ENCODE peak calls at places on chromosomes 2 and 18, in five cellular contexts. E is thoracic aorta, I is left ventricle myocardium inferior, J is neural progenitor cell, R is endodermal cell. Q is an unnamed sample.
A peak's percentile ranks its signal among the peaks of the same experiment; 100 is the strongest.

GRCh38 chr2:602571-603366 is 74.4 kb downstream of the TMEM18 start:
- DNase-seq in E (no peak), I (no peak), J (no peak), R (peak; percentile 37), Q (no peak)

GRCh38 chr2:210584834-210585233 is 28.4 kb downstream of the CPS1 start:
- DNase-seq in E (no peak), I (no peak), J (no peak), R (no peak), Q (no peak)

GRCh38 chr2:9276074-9276473 is 69.5 kb downstream of the ASAP2 start:
- DNase-seq in E (no peak), I (no peak), J (no peak), R (no peak), Q (no peak)

GRCh38 chr2:235766206-235766794 is 272.5 kb downstream of the AGAP1 start:
- DNase-seq in E (peak; percentile 36), I (no peak), J (peak; percentile 78), R (peak; percentile 85), Q (no peak)

GRCh38 chr2:217994776-217995274 is 8.0 kb downstream of the TNS1 start:
- DNase-seq in E (no peak), I (peak; percentile 11), J (no peak), R (no peak), Q (no peak)

GRCh38 chr2:190765386-190766173 is 115.0 kb upstream of the GLS start:
- DNase-seq in E (no peak), I (no peak), J (no peak), R (no peak), Q (no peak)

GRCh38 chr2:218471070-218471469 is 52.1 kb downstream of the VIL1 start:
- DNase-seq in E (no peak), I (no peak), J (no peak), R (no peak), Q (no peak)

GRCh38 chr2:203489531-203489930 is 45.6 kb downstream of the RAPH1 start:
- DNase-seq in E (no peak), I (no peak), J (no peak), R (no peak), Q (no peak)

GRCh38 chr2:159516241-159516758 is 100.0 kb downstream of the BAZ2B start:
- DNase-seq in E (no peak), I (no peak), J (peak; percentile 11), R (peak; percentile 61), Q (no peak)

GRCh38 chr2:45024600-45025291 is 15.5 kb upstream of the SIX2 start:
- DNase-seq in E (peak; percentile 55), I (no peak), J (no peak), R (no peak), Q (no peak)

GRCh38 chr18:75915941-75916640 is 488.6 kb upstream of the SMIM21 start:
- DNase-seq in E (no peak), I (no peak), J (peak; percentile 96), R (peak; percentile 94), Q (no peak)

GRCh38 chr18:48728204-48728833 is 189.5 kb downstream of the CTIF start:
- DNase-seq in E (no peak), I (no peak), J (no peak), R (no peak), Q (no peak)

GRCh38 chr18:6370886-6371635 is 43.6 kb downstream of the L3MBTL4 start:
- DNase-seq in E (no peak), I (no peak), J (no peak), R (no peak), Q (no peak)

GRCh38 chr2:189102735-189103134 is 76.8 kb downstream of the COL5A2 start:
- DNase-seq in E (no peak), I (no peak), J (no peak), R (no peak), Q (no peak)

GRCh38 chr18:48682768-48683167 is 143.9 kb downstream of the CTIF start:
- DNase-seq in E (no peak), I (no peak), J (no peak), R (no peak), Q (no peak)

GRCh38 chr2:144675731-144676130 is 155.8 kb upstream of the ZEB2 start:
- DNase-seq in E (no peak), I (no peak), J (no peak), R (no peak), Q (no peak)

GRCh38 chr2:230982528-230982927 is 13.4 kb upstream of the SPATA3 start:
- DNase-seq in E (no peak), I (no peak), J (no peak), R (no peak), Q (no peak)

GRCh38 chr18:78972385-78972918 is 7.2 kb upstream of the SALL3 start:
- DNase-seq in E (no peak), I (no peak), J (no peak), R (no peak), Q (no peak)

GRCh38 chr18:48656582-48656981 is 117.8 kb downstream of the CTIF start:
- DNase-seq in E (no peak), I (no peak), J (peak; percentile 42), R (no peak), Q (no peak)

GRCh38 chr2:231110551-231110950 is 14.3 kb downstream of the HTR2B start:
- DNase-seq in E (no peak), I (no peak), J (no peak), R (no peak), Q (no peak)

GRCh38 chr2:44649426-44649825 is 287.7 kb downstream of the CAMKMT start:
- DNase-seq in E (no peak), I (no peak), J (no peak), R (no peak), Q (no peak)

GRCh38 chr2:177161741-177162440 is 50.7 kb upstream of the HNRNPA3 start:
- DNase-seq in E (no peak), I (no peak), J (peak; percentile 24), R (no peak), Q (no peak)

GRCh38 chr2:26072925-26073768 is 39.3 kb downstream of the RAB10 start:
- DNase-seq in E (no peak), I (no peak), J (peak; percentile 51), R (peak; percentile 58), Q (no peak)

GRCh38 chr2:182636694-182637093 is 79.4 kb upstream of the DNAJC10 start:
- DNase-seq in E (no peak), I (no peak), J (peak; percentile 45), R (peak; percentile 61), Q (no peak)

GRCh38 chr2:1641498-1641897 is 102.8 kb downstream of the PXDN start:
- DNase-seq in E (no peak), I (no peak), J (peak; percentile 91), R (peak; percentile 56), Q (peak; percentile 46)

GRCh38 chr18:6107794-6108193 is 212.5 kb upstream of the TMEM200C start:
- DNase-seq in E (no peak), I (no peak), J (no peak), R (no peak), Q (no peak)

GRCh38 chr2:66874411-66874810 is 439.5 kb downstream of the MEIS1 start:
- DNase-seq in E (no peak), I (no peak), J (no peak), R (no peak), Q (no peak)

GRCh38 chr2:9547272-9547991 is 8.2 kb downstream of the ADAM17 start:
- DNase-seq in E (no peak), I (no peak), J (no peak), R (no peak), Q (no peak)

GRCh38 chr2:120803764-120804335 is 68.2 kb downstream of the GLI2 start:
- DNase-seq in E (no peak), I (no peak), J (no peak), R (no peak), Q (no peak)

GRCh38 chr2:196944570-196944969 is 18.1 kb upstream of the PGAP1 start:
- DNase-seq in E (no peak), I (no peak), J (peak; percentile 45), R (no peak), Q (no peak)

GRCh38 chr2:206968139-206969086 is 29.1 kb downstream of the CPO start:
- DNase-seq in E (no peak), I (no peak), J (no peak), R (no peak), Q (no peak)

GRCh38 chr2:150376627-150377335 is 110.7 kb downstream of the RND3 start:
- DNase-seq in E (no peak), I (no peak), J (peak; percentile 7), R (no peak), Q (no peak)

GRCh38 chr2:225864394-225864793 is 464.9 kb downstream of the NYAP2 start:
- DNase-seq in E (no peak), I (no peak), J (no peak), R (no peak), Q (no peak)

GRCh38 chr2:85911836-85912692 is 23.3 kb upstream of the ST3GAL5 start:
- DNase-seq in E (no peak), I (no peak), J (no peak), R (no peak), Q (no peak)

GRCh38 chr2:204900487-204900886 is 355.2 kb downstream of the PARD3B start:
- DNase-seq in E (no peak), I (no peak), J (no peak), R (no peak), Q (no peak)

GRCh38 chr2:222823183-222823915 is 37.5 kb upstream of the ACSL3 start:
- DNase-seq in E (no peak), I (no peak), J (no peak), R (no peak), Q (no peak)
- H3K36me3 ChIP-seq in E (no peaks in the 10 kb centered on the region), I (no peaks in the 10 kb centered on the region), J (no peaks in the 10 kb centered on the region), R (no peaks in the 10 kb centered on the region), Q (no peaks in the 10 kb centered on the region)

GRCh38 chr2:127753374-127753773 is 52.1 kb downstream of the SFT2D3 start:
- DNase-seq in E (no peak), I (no peak), J (no peak), R (no peak), Q (no peak)

GRCh38 chr2:127743477-127744026 is 42.3 kb downstream of the SFT2D3 start:
- DNase-seq in E (no peak), I (no peak), J (no peak), R (no peak), Q (no peak)

DNA sequence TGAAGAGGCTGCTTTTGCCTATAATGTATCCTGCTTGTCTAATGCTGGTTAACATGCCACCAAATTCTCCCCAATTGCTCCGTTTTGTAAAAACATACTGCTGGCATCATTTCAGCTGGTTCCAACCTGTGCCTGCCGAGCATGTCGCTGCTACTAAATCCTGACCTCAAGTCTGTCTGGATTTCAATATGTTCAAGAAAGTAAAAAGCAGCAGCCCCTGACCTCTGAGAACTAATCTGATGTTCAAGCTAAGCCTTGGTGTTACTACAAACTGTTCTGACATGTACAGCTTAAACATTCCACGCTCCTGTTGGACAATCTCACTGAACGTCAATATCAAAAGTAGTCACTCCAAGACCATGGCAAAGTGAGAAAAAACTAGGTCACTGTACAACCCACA is 46.3 kb downstream of the SFT2D3 start:
- DNase-seq in E (no peak), I (no peak), J (no peak), R (no peak), Q (no peak)
- H3K36me3 ChIP-seq in E (no peaks in the 10 kb centered on the region), I (peaks cover 14% of the 10 kb centered on the region), J (peaks cover 5% of the 10 kb centered on the region), R (peaks cover 76% of the 10 kb centered on the region), Q (no peaks in the 10 kb centered on the region)

GRCh38 chr2:232798156-232798555 is 21.8 kb upstream of the KCNJ13 start:
- DNase-seq in E (no peak), I (no peak), J (no peak), R (no peak), Q (no peak)
- H3K36me3 ChIP-seq in E (peaks cover 22% of the 10 kb centered on the region), I (peaks cover 72% of the 10 kb centered on the region), J (peaks cover 18% of the 10 kb centered on the region), R (peaks cover 81% of the 10 kb centered on the region), Q (no peaks in the 10 kb centered on the region)

GRCh38 chr2:12734914-12735654 is 18.3 kb downstream of the TRIB2 start:
- DNase-seq in E (no peak), I (peak; percentile 45), J (no peak), R (no peak), Q (no peak)
- H3K36me3 ChIP-seq in E (peaks cover 22% of the 10 kb centered on the region), I (peaks cover 57% of the 10 kb centered on the region), J (no peaks in the 10 kb centered on the region), R (no peaks in the 10 kb centered on the region), Q (no peaks in the 10 kb centered on the region)

GRCh38 chr2:200850512-200851256 is 13.8 kb downstream of the CLK1 start:
- DNase-seq in E (no peak), I (no peak), J (no peak), R (peak; percentile 53), Q (no peak)
- H3K36me3 ChIP-seq in E (peaks cover 49% of the 10 kb centered on the region), I (peaks cover 52% of the 10 kb centered on the region), J (peaks cover 18% of the 10 kb centered on the region), R (peaks cover 51% of the 10 kb centered on the region), Q (peaks cover 5% of the 10 kb centered on the region)

Q was measured in mucosa of descending colon.